ENCODE peak calls at places on chromosomes 12 and 14, in four cellular contexts. X is A549, W is IMR-90, Y is K562. H is an unnamed sample. For H3K4me1, the result is how much of the 10 kb centered on the place peaks cover.

GRCh38 chr12:108582981-108583770 is 14.7 kb downstream of the TMEM119 start:
- DNase-seq in W (no peak), X (no peak), Y (no peak), H (no peak)

GRCh38 chr14:87467578-87467977 is 525.4 kb downstream of the GALC start:
- DNase-seq in X (no peak), W (no peak), Y (no peak), H (no peak)

GRCh38 chr12:103421402-103421801 is 74.4 kb downstream of the C12orf42 start:
- DNase-seq in Y (no peak), X (no peak), W (no peak), H (no peak)

GRCh38 chr14:64541971-64542838 is 1.7 kb downstream of the HSPA2 start:
- DNase-seq in X (no peak), W (no peak), Y (no peak), H (no peak)

GRCh38 chr12:124296916-124297351 is 2.0 kb downstream of the RFLNA start:
- DNase-seq in W (no peak), Y (no peak), X (no peak), H (peak)

GRCh38 chr12:18752947-18753346 is 15.0 kb downstream of the CAPZA3 start:
- DNase-seq in X (no peak), Y (no peak), W (no peak), H (no peak)

GRCh38 chr14:69137456-69138188 is 15.3 kb downstream of the DCAF5 start:
- DNase-seq in W (peak), X (no peak), Y (no peak), H (no peak)

GRCh38 chr12:12823308-12823707 is 10.2 kb downstream of the DDX47 start:
- DNase-seq in W (peak), X (no peak), Y (no peak), H (no peak)

GRCh38 chr14:68655961-68656360 is 136.9 kb downstream of the ZFP36L1 start:
- DNase-seq in W (no peak), X (no peak), Y (no peak), H (peak)

GRCh38 chr12:114777052-114777451 is 93.1 kb upstream of the TBX3 start:
- DNase-seq in W (peak), Y (no peak), X (no peak), H (no peak)

GRCh38 chr12:12358528-12358927 is 1.6 kb downstream of the BORCS5 start:
- DNase-seq in W (no peak), Y (no peak), X (no peak), H (no peak)

GRCh38 chr14:36856095-36856878 is 194.6 kb downstream of the PAX9 start:
- DNase-seq in W (no peak), X (no peak), Y (no peak), H (peak)

GRCh38 chr14:103607039-103607668 is 21.9 kb upstream of the KLC1 start:
- DNase-seq in X (no peak), Y (peak), W (peak), H (no peak)

GRCh38 chr12:25236626-25237025 is 14.1 kb downstream of the KRAS start:
- DNase-seq in Y (no peak), W (peak), X (no peak), H (no peak)

GRCh38 chr14:50667491-50668007 is 557 bp downstream of the SAV1 start:
- DNase-seq in W (no peak), Y (peak), X (no peak), H (no peak)

GRCh38 chr12:121260091-121260490 is 36.4 kb downstream of the CAMKK2 start:
- DNase-seq in Y (no peak), W (no peak), X (no peak), H (no peak)

GRCh38 chr12:3150820-3151590 is 73.8 kb downstream of the TSPAN9 start:
- DNase-seq in W (peak), Y (no peak), X (no peak), H (no peak)

GRCh38 chr12:54429014-54429471 is 10.0 kb upstream of the ITGA5 start:
- DNase-seq in X (no peak), Y (no peak), W (no peak), H (peak)

GRCh38 chr12:120390540-120391120 is 21.7 kb upstream of the MSI1 start:
- DNase-seq in X (no peak), Y (no peak), W (no peak), H (no peak)

GRCh38 chr12:131452444-131452860 is 258.4 kb upstream of the SFSWAP start:
- DNase-seq in Y (peak), W (no peak), X (peak), H (peak)

GRCh38 chr14:99572173-99572999 is 31.6 kb downstream of the CCDC85C start:
- DNase-seq in W (no peak), X (no peak), Y (peak), H (no peak)

GRCh38 chr14:105600939-105601359 is 74.6 kb downstream of the TMEM121 start:
- DNase-seq in W (no peak), X (no peak), Y (no peak), H (no peak)
- TF ChIP-seq MAZ in W (no peak), X (no peak), Y (no peak), H (no peak)

DNA sequence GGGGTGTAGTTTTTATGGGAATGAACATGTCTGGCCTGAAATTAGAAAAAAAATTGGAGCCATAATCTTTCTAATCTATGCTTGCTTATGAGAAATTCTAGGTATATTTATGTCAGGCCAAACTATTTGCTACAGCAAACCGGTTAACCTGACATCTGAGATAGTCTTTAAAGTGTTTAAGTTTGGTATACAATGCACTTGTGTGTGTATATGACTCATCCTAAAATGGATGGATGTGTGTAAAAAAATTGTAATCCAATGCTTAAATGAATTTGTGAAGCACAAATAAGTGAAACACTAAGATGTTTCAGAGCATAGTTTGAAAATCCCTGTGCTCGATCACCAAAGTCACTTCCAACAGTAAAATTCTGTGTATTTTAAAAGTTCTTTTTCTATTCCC is 6.7 kb downstream of the CNOT2 start:
- DNase-seq in X (no peak), W (peak), Y (no peak), H (no peak)
- H3K4me1 ChIP-seq in X (under half), W (under half), Y (under half), H (half or more)

DNA sequence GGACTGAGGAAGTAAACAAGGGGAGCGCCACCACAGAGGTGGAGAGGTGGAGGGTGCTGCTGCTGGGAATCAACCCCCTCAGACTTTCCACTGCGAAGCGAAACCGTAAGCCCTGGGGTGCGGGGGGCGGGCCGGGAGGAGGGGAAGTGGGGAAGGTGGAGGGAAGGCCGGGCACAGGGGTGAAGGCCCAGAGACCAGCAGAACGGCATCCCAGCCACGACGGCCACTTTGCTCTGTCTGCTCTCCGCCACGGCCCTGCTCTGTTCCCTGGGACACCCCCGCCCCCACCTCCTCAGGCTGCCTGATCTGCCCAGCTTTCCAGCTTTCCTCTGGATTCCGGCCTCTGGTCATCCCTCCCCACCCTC is at the start of gene LAG3:
- DNase-seq in Y (peak), X (no peak), W (no peak), H (no peak)
- TF ChIP-seq MAZ in Y (no peak), X (no peak), W (no peak), H (no peak)

DNA sequence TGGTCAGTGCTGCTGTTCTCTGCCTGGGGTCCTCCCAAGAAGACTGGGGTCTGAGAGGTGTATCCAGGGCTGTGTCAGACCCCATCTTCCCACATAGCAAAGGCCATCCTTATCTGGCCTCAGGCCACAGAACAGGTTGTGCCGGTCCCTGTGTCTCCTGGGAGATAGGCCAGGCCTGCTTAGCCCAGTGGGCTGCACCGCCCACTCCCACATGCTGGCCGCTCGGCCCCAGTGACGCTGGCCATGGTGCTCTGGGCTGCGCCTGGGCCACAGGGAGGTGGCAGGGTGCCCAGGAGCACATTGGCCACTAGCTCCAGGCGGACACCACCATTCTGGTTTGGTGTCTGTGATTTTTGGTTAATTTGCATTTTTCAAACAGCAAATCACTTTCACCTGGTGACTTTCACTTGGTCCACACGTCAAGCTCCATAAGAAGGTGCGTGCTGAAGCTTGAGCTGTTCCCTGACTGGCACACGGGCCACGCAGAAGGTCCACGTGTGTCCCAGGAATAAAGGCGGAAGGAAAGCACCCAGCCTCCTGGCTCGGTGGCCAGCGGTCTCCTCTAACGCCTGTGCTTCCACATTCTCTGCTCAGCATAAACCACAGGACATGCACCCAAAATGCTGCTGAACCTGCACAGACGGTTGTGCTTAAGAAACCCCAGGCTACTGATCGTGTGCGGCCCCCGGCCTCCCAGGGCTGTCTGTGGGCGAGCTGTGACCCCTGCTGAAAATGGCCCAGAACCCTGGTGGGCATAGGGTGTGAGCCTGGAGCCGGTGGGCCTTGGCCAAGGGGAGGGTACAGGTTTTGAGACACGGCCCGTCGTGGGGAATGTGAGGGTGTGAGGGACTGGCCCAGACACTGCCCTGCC is 4.6 kb downstream of the FBRSL1 start:
- DNase-seq in W (no peak), X (no peak), Y (peak), H (no peak)
- H3K4me1 ChIP-seq in W (under half), X (under half), Y (under half), H (under half)

GRCh38 chr12:10559241-10559640 is 53.6 kb downstream of the EIF2S3B start:
- DNase-seq in X (no peak), Y (no peak), W (no peak), H (no peak)

GRCh38 chr12:10567813-10568212 is 45.6 kb downstream of the MAGOHB start:
- DNase-seq in W (no peak), Y (no peak), X (no peak), H (no peak)

GRCh38 chr12:10562306-10562933 is 51.0 kb downstream of the MAGOHB start:
- DNase-seq in X (peak), W (peak), Y (peak), H (peak)

GRCh38 chr12:10563002-10563401 is 50.4 kb downstream of the MAGOHB start:
- DNase-seq in Y (no peak), W (no peak), X (no peak), H (no peak)

DNA sequence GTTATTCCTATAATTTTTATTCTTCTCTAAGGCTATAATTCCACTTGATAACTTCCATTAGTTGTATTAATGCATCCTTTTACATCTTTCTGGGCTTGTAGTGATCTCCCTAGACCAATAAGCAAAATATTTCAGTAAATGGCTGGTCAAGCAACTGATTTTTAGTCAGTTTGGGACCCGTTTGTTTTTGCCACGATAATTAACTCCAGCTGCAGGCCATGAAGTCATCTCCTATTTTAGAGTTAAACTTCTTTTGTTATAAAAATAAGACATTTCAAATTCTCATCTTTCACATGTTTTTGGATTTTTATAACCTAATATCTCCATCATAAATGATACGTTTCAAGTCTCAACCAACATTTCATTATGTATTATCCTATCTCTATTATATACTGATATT is 49.4 kb downstream of the MAGOHB start:
- DNase-seq in W (no peak), Y (no peak), X (no peak), H (no peak)
- TF ChIP-seq MAZ in W (no peak), Y (no peak), X (no peak), H (no peak)

GRCh38 chr14:22888662-22889061 is 5.6 kb downstream of the REM2 start:
- DNase-seq in X (no peak), W (no peak), Y (no peak), H (no peak)

GRCh38 chr14:22885975-22886374 is 3.0 kb downstream of the REM2 start:
- DNase-seq in X (no peak), W (no peak), Y (no peak), H (no peak)

GRCh38 chr14:22887260-22887989 is 4.4 kb downstream of the REM2 start:
- DNase-seq in X (peak), Y (peak), W (peak), H (no peak)

GRCh38 chr14:22886500-22887259 is 3.7 kb downstream of the REM2 start:
- DNase-seq in Y (peak), W (peak), X (peak), H (no peak)

DNA sequence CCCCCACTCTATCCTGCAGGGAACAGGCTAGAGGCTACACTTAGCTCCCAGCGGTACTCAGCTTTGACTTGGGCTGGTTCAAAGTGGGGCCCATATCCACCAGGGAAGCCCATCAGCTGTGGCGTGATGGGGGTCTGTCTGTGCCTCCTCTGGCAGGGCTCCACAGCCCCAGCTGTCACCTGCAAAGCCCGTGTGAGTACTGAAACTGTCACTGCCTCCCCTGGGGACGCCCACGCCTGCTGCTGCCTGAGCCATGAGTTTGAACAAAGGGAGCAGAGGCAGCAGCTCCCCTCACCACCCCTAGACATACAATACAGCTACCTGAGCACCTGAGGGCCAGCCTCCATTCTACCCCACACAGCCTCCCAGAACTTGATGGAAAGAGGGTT is 5.0 kb downstream of the REM2 start:
- DNase-seq in W (no peak), X (no peak), Y (no peak), H (no peak)
- H3K4me1 ChIP-seq in W (under half), X (under half), Y (under half), H (under half)

GRCh38 chr12:1779783-1780182 is 40.6 kb upstream of the LRTM2 start:
- DNase-seq in X (no peak), W (peak), Y (no peak), H (no peak)

GRCh38 chr12:1778911-1779310 is 41.5 kb upstream of the LRTM2 start:
- DNase-seq in X (no peak), Y (no peak), W (no peak), H (no peak)

GRCh38 chr12:1777798-1778197 is 42.6 kb upstream of the LRTM2 start:
- DNase-seq in X (no peak), Y (no peak), W (peak), H (no peak)

GRCh38 chr12:1773937-1774655 is 46.3 kb upstream of the LRTM2 start:
- DNase-seq in W (peak), X (no peak), Y (no peak), H (no peak)

DNA sequence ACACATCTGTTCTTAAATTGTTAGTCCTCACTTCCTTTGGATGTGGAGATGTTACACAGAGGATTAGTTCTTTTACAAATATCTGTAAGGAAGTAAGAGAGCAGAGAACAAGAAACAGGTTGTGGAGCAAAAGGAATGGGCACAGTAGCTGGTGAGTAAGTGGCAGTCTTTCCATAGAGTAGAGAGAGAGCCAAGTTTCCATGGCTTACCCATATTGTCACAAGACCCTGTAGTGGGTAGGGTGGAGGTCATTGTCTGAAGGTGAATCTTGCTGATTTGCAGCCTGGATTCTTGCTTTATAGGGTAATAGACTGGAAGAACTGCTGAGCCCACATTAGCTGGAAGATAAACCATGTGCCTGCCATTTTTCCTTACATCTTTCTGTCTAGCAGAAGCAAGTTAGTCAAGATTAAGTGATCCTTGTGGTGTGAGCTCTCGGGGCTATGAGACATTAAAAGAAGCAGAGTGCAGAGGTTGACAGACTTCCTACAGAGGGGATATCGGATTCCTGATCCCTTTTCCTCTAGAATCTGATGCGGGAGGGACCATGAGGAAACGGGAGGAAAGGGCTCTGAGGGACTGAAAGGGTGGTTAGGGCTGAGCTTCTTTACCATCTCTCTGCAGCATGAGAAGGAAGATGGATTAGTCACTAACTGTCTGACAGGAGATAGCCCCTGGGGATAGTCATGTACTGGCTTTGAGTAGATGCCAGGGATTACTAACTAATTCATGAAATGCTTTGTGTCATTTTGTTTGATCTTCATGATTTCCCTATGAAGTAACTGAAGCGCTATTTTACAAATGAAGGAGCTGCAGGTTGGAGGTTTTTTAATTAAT is 44.0 kb upstream of the LRTM2 start:
- DNase-seq in W (peak), Y (no peak), X (peak), H (no peak)
- TF ChIP-seq MAZ in W (no peak), Y (no peak), X (no peak), H (no peak)

DNA sequence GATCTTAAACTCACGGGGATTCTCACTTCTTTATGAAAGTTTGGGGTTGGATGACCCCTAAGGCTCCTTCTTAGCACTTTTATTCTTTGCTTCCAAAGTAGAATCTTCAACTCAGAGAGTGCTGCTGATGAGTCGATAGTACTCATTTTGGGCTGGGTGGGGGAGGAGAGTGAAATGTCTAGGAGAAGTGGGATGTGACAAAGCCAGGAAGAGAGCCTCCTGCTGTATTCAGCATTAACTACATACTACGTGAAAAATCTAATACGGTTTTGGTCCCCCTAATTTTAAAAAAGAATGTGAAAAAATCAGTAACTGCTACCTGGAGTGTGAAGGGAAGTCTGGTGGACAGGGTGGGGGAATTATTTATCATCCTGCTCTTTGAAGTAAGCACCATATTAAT is 148.3 kb downstream of the SAMD4A start:
- DNase-seq in Y (peak), X (no peak), W (peak), H (no peak)
- H3K4me1 ChIP-seq in Y (under half), X (under half), W (under half), H (under half)

GRCh38 chr12:91381309-91381804 is 198.7 kb upstream of the DCN start:
- DNase-seq in X (no peak), W (peak), Y (no peak), H (no peak)
- TF ChIP-seq MAZ in X (no peak), W (no peak), Y (no peak), H (no peak)

H was measured in HepG2.